ENCODE peak calls at places on chromosomes 2 and 18, in ten cellular contexts. Y is epithelial cell of esophagus; E is CD8-positive, alpha-beta T cell; W is GM03348; V is NCI-H1436 treated with DMSO at 0.1 percent for 48 hours; R is stimulated activated CD8-positive, alpha-beta memory T cell treated with anti-CD3 and anti-CD28 coated beads, Interleukin-4, amount 100 ng/mL, for 24 hours; T is BJ; G is kidney epithelial cell; I is stimulated activated CD4-positive, alpha-beta T cell treated with anti-CD3 and anti-CD28 coated beads, Interleukin-4, amount 100 ng/mL, for 48 hours; L is heart left ventricle. B is an unnamed sample.

GRCh38 chr2:78967294-78967693 is 58.2 kb upstream of the REG3G start:
- DNase-seq in Y (no peak), T (no peak), V (no peak), W (no peak), I (no peak), L (no peak), G (no peak), E (no peak), R (no peak), B (no peak)

GRCh38 chr18:26002375-26002774 is 88.0 kb downstream of the SS18 start:
- DNase-seq in V (no peak), G (no peak), R (no peak), I (no peak), L (no peak), T (no peak), Y (no peak), E (no peak), W (no peak), B (no peak)

GRCh38 chr2:23614701-23615100 is 229.7 kb downstream of the KLHL29 start:
- DNase-seq in R (no peak), E (no peak), T (no peak), W (no peak), G (no peak), Y (no peak), V (no peak), I (no peak), L (no peak), B (no peak)

GRCh38 chr2:166926657-166927056 is 38.4 kb downstream of the XIRP2 start:
- DNase-seq in T (no peak), I (no peak), V (no peak), E (no peak), W (no peak), R (no peak), G (no peak), L (no peak), Y (no peak), B (no peak)

GRCh38 chr2:131056204-131056975 is 36.9 kb downstream of the FAM168B start:
- DNase-seq in T (no peak), V (no peak), L (no peak), Y (no peak), W (peak), I (no peak), R (no peak), G (no peak), E (no peak), B (no peak)

GRCh38 chr2:43043471-43043870 is 182.9 kb downstream of the ZFP36L2 start:
- DNase-seq in Y (no peak), T (no peak), V (no peak), E (no peak), I (no peak), G (no peak), L (no peak), R (no peak), W (no peak), B (no peak)

GRCh38 chr2:43102366-43103092 is 123.9 kb downstream of the ZFP36L2 start:
- DNase-seq in I (no peak), W (peak), Y (no peak), G (no peak), L (peak), T (no peak), E (no peak), V (no peak), R (no peak), B (no peak)

GRCh38 chr2:36507408-36507812 is 90.6 kb downstream of the FEZ2 start:
- DNase-seq in V (no peak), R (peak), Y (peak), T (no peak), I (peak), G (no peak), E (no peak), L (peak), W (peak), B (peak)

GRCh38 chr2:191677091-191677645 is 768 bp upstream of the NABP1 start:
- DNase-seq in G (peak), I (peak), E (no peak), W (peak), T (peak), L (no peak), V (no peak), Y (peak), R (peak), B (no peak)

GRCh38 chr2:54803783-54804758 is 80.6 kb downstream of the EML6 start:
- DNase-seq in T (no peak), I (no peak), R (no peak), L (no peak), V (no peak), G (no peak), Y (peak), E (no peak), W (peak), B (no peak)

GRCh38 chr2:105977212-105977611 is 216.9 kb downstream of the UXS1 start:
- DNase-seq in R (no peak), W (peak), L (no peak), V (no peak), E (no peak), Y (peak), G (peak), T (peak), I (peak), B (no peak)

GRCh38 chr2:201669865-201670264 is 26.6 kb upstream of the TMEM237 start:
- DNase-seq in Y (no peak), W (no peak), E (no peak), T (no peak), L (no peak), I (no peak), G (no peak), V (no peak), R (no peak), B (no peak)

GRCh38 chr18:79818036-79818435 is 20.3 kb downstream of the KCNG2 start:
- DNase-seq in W (peak), V (no peak), Y (no peak), L (no peak), R (no peak), E (no peak), G (no peak), I (no peak), T (no peak), B (no peak)

GRCh38 chr18:32450026-32450681 is 20.5 kb downstream of the GAREM1 start:
- DNase-seq in Y (no peak), T (no peak), L (no peak), V (no peak), I (no peak), E (no peak), W (no peak), R (no peak), G (no peak), B (no peak)

GRCh38 chr18:42418121-42418520 is 463.1 kb downstream of the PIK3C3 start:
- DNase-seq in Y (no peak), W (no peak), L (no peak), T (no peak), I (no peak), R (no peak), V (no peak), G (no peak), E (no peak), B (no peak)

GRCh38 chr18:8982416-8983183 is 119.9 kb upstream of the NDUFV2 start:
- DNase-seq in L (no peak), I (no peak), W (peak), T (peak), Y (peak), R (no peak), E (no peak), G (peak), V (peak), B (no peak)

GRCh38 chr2:190649798-190650390 is 1.0 kb downstream of the NAB1 start:
- DNase-seq in L (no peak), V (no peak), E (no peak), W (peak), I (no peak), T (no peak), R (no peak), G (no peak), Y (peak), B (no peak)

GRCh38 chr2:236735742-236736360 is 166.2 kb downstream of the ACKR3 start:
- DNase-seq in W (no peak), I (no peak), G (no peak), L (no peak), E (no peak), V (no peak), T (no peak), Y (no peak), R (no peak), B (no peak)

GRCh38 chr2:158529379-158530110 is 72.8 kb downstream of the PKP4 start:
- DNase-seq in W (peak), E (no peak), Y (peak), V (no peak), R (no peak), L (no peak), G (no peak), T (peak), I (no peak), B (no peak)

GRCh38 chr2:53252115-53252514 is 515.5 kb upstream of the CHAC2 start:
- DNase-seq in T (no peak), I (no peak), G (no peak), Y (no peak), R (no peak), L (no peak), E (no peak), W (no peak), V (no peak), B (no peak)

GRCh38 chr2:232300894-232301387 is 77.6 kb upstream of the ALPP start:
- DNase-seq in Y (peak), G (peak), E (no peak), R (no peak), T (no peak), V (no peak), W (no peak), I (no peak), L (no peak), B (no peak)

GRCh38 chr2:217653240-217653639 is 349.6 kb downstream of the TNS1 start:
- DNase-seq in R (no peak), Y (peak), T (peak), I (no peak), W (peak), V (no peak), E (no peak), G (peak), L (peak), B (no peak)

GRCh38 chr2:555164-555922 is 121.9 kb downstream of the TMEM18 start:
- DNase-seq in E (no peak), T (no peak), W (no peak), L (no peak), R (no peak), V (no peak), I (no peak), Y (no peak), G (no peak), B (no peak)

GRCh38 chr18:34223164-34223892 is 1.4 kb downstream of the NOL4 start:
- DNase-seq in L (no peak), I (no peak), R (no peak), E (no peak), Y (peak), W (no peak), T (no peak), G (no peak), V (no peak), B (no peak)

GRCh38 chr2:74009577-74009976 is 24.9 kb downstream of the TET3 start:
- DNase-seq in V (no peak), T (no peak), W (no peak), Y (no peak), G (no peak), R (no peak), E (no peak), L (no peak), I (no peak), B (no peak)

GRCh38 chr2:11829947-11830707 is 83.7 kb downstream of the LPIN1 start:
- DNase-seq in E (no peak), G (peak), L (peak), I (peak), Y (peak), T (peak), W (peak), V (no peak), R (no peak), B (no peak)

GRCh38 chr2:203892207-203892606 is 24.6 kb downstream of the CTLA4 start:
- DNase-seq in V (no peak), I (no peak), Y (no peak), G (no peak), W (no peak), R (no peak), E (no peak), T (no peak), L (no peak), B (no peak)

B was measured in NCI-H1417 treated with DMSO at 0.1 percent for 48 hours.